ENCODE peak calls at places on chromosomes 11 and 22, in ten cellular contexts. One of them, this sample, is unnamed. For H3K4me1, the result is how much of the 10 kb centered on the place peaks cover.

GRCh38 chr11:47020793-47021624 is 84.4 kb downstream of the CSTPP1 start:
- DNase-seq in Peyer's patch: no peak
- DNase-seq in right lobe of liver: no peak
- DNase-seq in ovary: no peak
- DNase-seq in adrenal gland: no peak
- DNase-seq in body of pancreas: no peak
- DNase-seq in H1: no peak
- DNase-seq in prostate gland: no peak
- DNase-seq in heart left ventricle: no peak
- DNase-seq in IMR-90: peak
- DNase-seq in this sample: no peak

GRCh38 chr11:59173080-59173963 is 1.4 kb downstream of the DTX4 start:
- DNase-seq in body of pancreas: peak
- DNase-seq in Peyer's patch: peak
- DNase-seq in H1: no peak
- DNase-seq in heart left ventricle: no peak
- DNase-seq in ovary: peak
- DNase-seq in right lobe of liver: peak
- DNase-seq in adrenal gland: no peak
- DNase-seq in prostate gland: no peak
- DNase-seq in IMR-90: peak
- DNase-seq in this sample: peak

GRCh38 chr22:27151407-27151806 is 494.0 kb downstream of the MIAT start:
- DNase-seq in body of pancreas: no peak
- DNase-seq in right lobe of liver: no peak
- DNase-seq in prostate gland: no peak
- DNase-seq in ovary: no peak
- DNase-seq in adrenal gland: no peak
- DNase-seq in H1: no peak
- DNase-seq in IMR-90: no peak
- DNase-seq in Peyer's patch: no peak
- DNase-seq in heart left ventricle: no peak
- DNase-seq in this sample: no peak

GRCh38 chr11:32374261-32374711 is 61.1 kb downstream of the WT1 start:
- DNase-seq in right lobe of liver: no peak
- DNase-seq in Peyer's patch: no peak
- DNase-seq in prostate gland: no peak
- DNase-seq in body of pancreas: peak
- DNase-seq in heart left ventricle: no peak
- DNase-seq in IMR-90: peak
- DNase-seq in ovary: peak
- DNase-seq in H1: peak
- DNase-seq in adrenal gland: no peak
- DNase-seq in this sample: no peak

GRCh38 chr11:95065336-95065735 is 1.4 kb upstream of the SRSF8 start:
- DNase-seq in right lobe of liver: no peak
- DNase-seq in H1: no peak
- DNase-seq in Peyer's patch: no peak
- DNase-seq in ovary: no peak
- DNase-seq in heart left ventricle: no peak
- DNase-seq in body of pancreas: no peak
- DNase-seq in IMR-90: no peak
- DNase-seq in adrenal gland: no peak
- DNase-seq in prostate gland: no peak
- DNase-seq in this sample: no peak

GRCh38 chr11:57745206-57745605 is 3.9 kb downstream of the SELENOH start:
- DNase-seq in heart left ventricle: no peak
- DNase-seq in Peyer's patch: no peak
- DNase-seq in right lobe of liver: no peak
- DNase-seq in body of pancreas: no peak
- DNase-seq in IMR-90: no peak
- DNase-seq in adrenal gland: no peak
- DNase-seq in prostate gland: no peak
- DNase-seq in ovary: no peak
- DNase-seq in H1: no peak
- DNase-seq in this sample: no peak

GRCh38 chr11:125519865-125520834 is 24.1 kb upstream of the FEZ1 start:
- DNase-seq in heart left ventricle: no peak
- DNase-seq in ovary: no peak
- DNase-seq in prostate gland: no peak
- DNase-seq in IMR-90: no peak
- DNase-seq in adrenal gland: no peak
- DNase-seq in right lobe of liver: no peak
- DNase-seq in H1: no peak
- DNase-seq in body of pancreas: no peak
- DNase-seq in Peyer's patch: no peak
- DNase-seq in this sample: no peak

GRCh38 chr11:117723625-117724024 is 73.4 kb downstream of the DSCAML1 start:
- DNase-seq in body of pancreas: no peak
- DNase-seq in prostate gland: no peak
- DNase-seq in IMR-90: no peak
- DNase-seq in right lobe of liver: no peak
- DNase-seq in H1: no peak
- DNase-seq in heart left ventricle: no peak
- DNase-seq in ovary: no peak
- DNase-seq in adrenal gland: no peak
- DNase-seq in Peyer's patch: no peak
- DNase-seq in this sample: peak

GRCh38 chr11:13276852-13277718 is 505 bp upstream of the BMAL1 start:
- DNase-seq in H1: peak
- DNase-seq in Peyer's patch: peak
- DNase-seq in ovary: peak
- DNase-seq in IMR-90: peak
- DNase-seq in heart left ventricle: peak
- DNase-seq in adrenal gland: peak
- DNase-seq in right lobe of liver: peak
- DNase-seq in body of pancreas: peak
- DNase-seq in prostate gland: peak
- DNase-seq in this sample: peak

GRCh38 chr11:46658259-46658658 is 40.9 kb downstream of the ATG13 start:
- DNase-seq in H1: no peak
- DNase-seq in Peyer's patch: no peak
- DNase-seq in heart left ventricle: no peak
- DNase-seq in body of pancreas: no peak
- DNase-seq in ovary: no peak
- DNase-seq in right lobe of liver: peak
- DNase-seq in adrenal gland: no peak
- DNase-seq in IMR-90: peak
- DNase-seq in prostate gland: no peak
- DNase-seq in this sample: peak

GRCh38 chr11:116333193-116333592 is 439.6 kb downstream of the BUD13 start:
- DNase-seq in H1: no peak
- DNase-seq in IMR-90: no peak
- DNase-seq in ovary: no peak
- DNase-seq in prostate gland: no peak
- DNase-seq in body of pancreas: no peak
- DNase-seq in Peyer's patch: no peak
- DNase-seq in right lobe of liver: no peak
- DNase-seq in heart left ventricle: no peak
- DNase-seq in adrenal gland: no peak
- DNase-seq in this sample: no peak

GRCh38 chr11:129143335-129143734 is 48.8 kb downstream of the ARHGAP32 start:
- DNase-seq in heart left ventricle: peak
- DNase-seq in body of pancreas: peak
- DNase-seq in Peyer's patch: peak
- DNase-seq in adrenal gland: peak
- DNase-seq in ovary: no peak
- DNase-seq in prostate gland: no peak
- DNase-seq in IMR-90: peak
- DNase-seq in H1: peak
- DNase-seq in right lobe of liver: no peak
- DNase-seq in this sample: peak

GRCh38 chr11:32304521-32304920 is 130.8 kb downstream of the WT1 start:
- DNase-seq in ovary: no peak
- DNase-seq in body of pancreas: no peak
- DNase-seq in prostate gland: peak
- DNase-seq in adrenal gland: no peak
- DNase-seq in Peyer's patch: no peak
- DNase-seq in H1: no peak
- DNase-seq in heart left ventricle: no peak
- DNase-seq in right lobe of liver: no peak
- DNase-seq in IMR-90: no peak
- DNase-seq in this sample: no peak

GRCh38 chr11:111772535-111772934 is 6.3 kb upstream of the PPP2R1B start:
- DNase-seq in H1: no peak
- DNase-seq in heart left ventricle: no peak
- DNase-seq in body of pancreas: no peak
- DNase-seq in adrenal gland: no peak
- DNase-seq in right lobe of liver: no peak
- DNase-seq in Peyer's patch: no peak
- DNase-seq in ovary: no peak
- DNase-seq in prostate gland: no peak
- DNase-seq in IMR-90: no peak
- DNase-seq in this sample: no peak

GRCh38 chr22:36435516-36436415 is 45.7 kb downstream of the TXN2 start:
- DNase-seq in ovary: no peak
- DNase-seq in adrenal gland: no peak
- DNase-seq in H1: no peak
- DNase-seq in Peyer's patch: peak
- DNase-seq in body of pancreas: peak
- DNase-seq in IMR-90: no peak
- DNase-seq in heart left ventricle: no peak
- DNase-seq in prostate gland: peak
- DNase-seq in right lobe of liver: peak
- DNase-seq in this sample: no peak

GRCh38 chr11:2746401-2747230 is 46.8 kb upstream of the KCNQ1OT1 start:
- DNase-seq in IMR-90: no peak
- DNase-seq in heart left ventricle: peak
- DNase-seq in ovary: peak
- DNase-seq in H1: no peak
- DNase-seq in right lobe of liver: no peak
- DNase-seq in body of pancreas: no peak
- DNase-seq in adrenal gland: no peak
- DNase-seq in Peyer's patch: no peak
- DNase-seq in prostate gland: no peak
- DNase-seq in this sample: no peak

DNA sequence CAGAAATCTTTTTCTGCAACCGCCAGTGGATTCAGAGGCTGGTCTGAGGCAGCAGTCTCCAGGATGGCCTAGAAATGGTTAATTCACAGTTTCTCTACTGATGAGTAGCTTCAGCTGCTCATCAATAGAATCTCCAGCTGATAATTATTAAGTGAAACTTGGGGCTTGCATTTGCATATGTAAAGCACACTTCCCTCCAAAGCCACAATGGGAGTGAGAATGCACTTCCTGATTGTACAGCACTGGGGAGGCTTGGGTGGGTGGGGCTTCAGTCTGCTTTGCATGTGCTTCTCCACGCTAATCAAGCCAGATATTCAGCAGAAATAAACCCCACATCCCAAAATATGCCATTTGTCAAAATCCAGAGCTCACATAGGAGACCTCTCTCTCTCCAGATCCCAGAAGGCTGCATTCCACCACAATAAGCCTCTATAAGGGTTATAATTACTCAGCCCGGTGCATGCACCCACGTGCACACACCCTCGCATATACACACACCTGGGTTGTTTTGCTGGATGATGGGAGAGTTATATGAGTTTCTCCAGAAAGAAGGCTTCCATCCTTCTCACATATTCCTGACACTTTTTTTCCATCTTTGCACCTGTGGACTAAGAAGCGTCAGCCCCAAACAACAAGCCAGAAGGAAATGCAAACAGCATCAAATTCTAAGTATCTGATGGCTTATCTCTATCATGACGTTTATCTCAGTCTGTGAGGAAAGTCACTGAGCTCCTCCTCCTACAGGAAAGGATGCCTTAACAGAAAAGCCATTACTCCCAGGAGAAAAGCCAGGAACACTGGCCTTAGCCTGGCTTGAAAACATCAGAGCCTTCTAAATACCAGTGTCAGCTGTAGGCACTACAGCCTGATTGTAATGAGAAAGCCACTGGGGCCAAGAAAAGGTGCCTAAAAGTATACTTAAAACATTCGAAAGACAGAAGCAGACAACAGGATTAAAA is 253.3 kb downstream of the LARGE1 start:
- DNase-seq in IMR-90: no peak
- DNase-seq in heart left ventricle: no peak
- DNase-seq in Peyer's patch: no peak
- DNase-seq in prostate gland: no peak
- DNase-seq in ovary: no peak
- DNase-seq in adrenal gland: no peak
- DNase-seq in H1: no peak
- DNase-seq in body of pancreas: no peak
- DNase-seq in right lobe of liver: no peak
- DNase-seq in this sample: no peak
- H3K4me1 ChIP-seq in IMR-90: under half
- H3K4me1 ChIP-seq in heart left ventricle: under half
- H3K4me1 ChIP-seq in Peyer's patch: under half
- H3K4me1 ChIP-seq in prostate gland: under half
- H3K4me1 ChIP-seq in ovary: under half
- H3K4me1 ChIP-seq in adrenal gland: under half
- H3K4me1 ChIP-seq in H1: under half
- H3K4me1 ChIP-seq in body of pancreas: under half
- H3K4me1 ChIP-seq in right lobe of liver: under half
- H3K4me1 ChIP-seq in this sample: under half

DNA sequence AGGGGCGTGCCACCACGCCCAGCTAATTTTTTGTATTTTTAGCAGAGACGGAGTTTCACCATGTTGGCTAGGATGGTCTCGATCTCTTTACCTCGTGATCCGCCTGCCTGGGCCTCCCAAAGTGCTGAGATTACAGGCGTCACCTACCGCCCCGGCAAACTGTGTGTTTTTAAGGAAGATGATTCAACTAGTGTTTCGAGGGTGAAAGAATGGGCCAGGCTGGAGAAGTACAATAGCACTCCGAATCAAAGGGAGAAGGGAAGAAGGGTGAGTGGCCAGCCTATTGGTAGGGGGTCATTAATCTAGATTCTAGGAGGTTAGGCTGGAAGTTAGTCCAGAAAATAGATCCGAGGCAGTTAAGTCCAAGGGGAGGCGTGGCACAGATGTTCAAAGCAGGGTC is 2.9 kb upstream of the CECR2 start:
- DNase-seq in H1: no peak
- DNase-seq in IMR-90: no peak
- DNase-seq in body of pancreas: no peak
- DNase-seq in right lobe of liver: no peak
- DNase-seq in heart left ventricle: no peak
- DNase-seq in ovary: no peak
- DNase-seq in adrenal gland: no peak
- DNase-seq in Peyer's patch: no peak
- DNase-seq in prostate gland: no peak
- DNase-seq in this sample: no peak
- H3K27ac ChIP-seq in H1: no peak
- H3K27ac ChIP-seq in IMR-90: no peak
- H3K27ac ChIP-seq in body of pancreas: no peak
- H3K27ac ChIP-seq in right lobe of liver: no peak
- H3K27ac ChIP-seq in heart left ventricle: no peak
- H3K27ac ChIP-seq in ovary: no peak
- H3K27ac ChIP-seq in adrenal gland: no peak
- H3K27ac ChIP-seq in Peyer's patch: no peak
- H3K27ac ChIP-seq in prostate gland: no peak
- H3K27ac ChIP-seq in this sample: no peak

GRCh38 chr11:70437111-70437784 is 38.9 kb downstream of the CTTN start:
- DNase-seq in H1: no peak
- DNase-seq in right lobe of liver: no peak
- DNase-seq in ovary: no peak
- DNase-seq in heart left ventricle: no peak
- DNase-seq in prostate gland: no peak
- DNase-seq in IMR-90: no peak
- DNase-seq in body of pancreas: no peak
- DNase-seq in adrenal gland: no peak
- DNase-seq in Peyer's patch: no peak
- DNase-seq in this sample: no peak
- TF ChIP-seq POLR2A in H1: peak
- TF ChIP-seq POLR2A in right lobe of liver: no peak
- TF ChIP-seq POLR2A in ovary: no peak
- TF ChIP-seq POLR2A in heart left ventricle: no peak
- TF ChIP-seq POLR2A in prostate gland: no peak
- TF ChIP-seq POLR2A in IMR-90: no peak
- TF ChIP-seq POLR2A in body of pancreas: no peak
- TF ChIP-seq POLR2A in adrenal gland: no peak
- TF ChIP-seq POLR2A in Peyer's patch: no peak
- TF ChIP-seq POLR2A in this sample: no peak

GRCh38 chr22:50306753-50307749 is at the start of gene PLXNB2:
- DNase-seq in right lobe of liver: peak
- DNase-seq in body of pancreas: peak
- DNase-seq in ovary: peak
- DNase-seq in adrenal gland: peak
- DNase-seq in heart left ventricle: peak
- DNase-seq in H1: no peak
- DNase-seq in prostate gland: peak
- DNase-seq in Peyer's patch: peak
- DNase-seq in IMR-90: peak
- DNase-seq in this sample: peak
- H3K4me1 ChIP-seq in right lobe of liver: under half
- H3K4me1 ChIP-seq in body of pancreas: half or more
- H3K4me1 ChIP-seq in ovary: under half
- H3K4me1 ChIP-seq in adrenal gland: half or more
- H3K4me1 ChIP-seq in heart left ventricle: half or more
- H3K4me1 ChIP-seq in H1: under half
- H3K4me1 ChIP-seq in prostate gland: under half
- H3K4me1 ChIP-seq in Peyer's patch: under half
- H3K4me1 ChIP-seq in IMR-90: under half
- H3K4me1 ChIP-seq in this sample: under half